ENCODE peak calls at places on chromosomes 12 and 14, in four cellular contexts. F, A, U and C are unnamed samples.

GRCh38 chr14:101372494-101372813 is 188.8 kb upstream of the DIO3 start:
- DNase-seq in A (no peak), F (no peak), U (no peak), C (no peak)

GRCh38 chr12:58502857-58503256 is 417.4 kb downstream of the LRIG3 start:
- DNase-seq in F (no peak), U (peak), A (no peak), C (no peak)

GRCh38 chr12:110546339-110546738 is 36.8 kb downstream of the PPTC7 start:
- DNase-seq in U (peak), A (no peak), F (peak), C (peak)

GRCh38 chr14:68975667-68976066 is 3.4 kb downstream of the ACTN1 start:
- DNase-seq in F (peak), A (no peak), U (peak), C (no peak)

GRCh38 chr12:321606-322326 is 59.1 kb upstream of the SLC6A13 start:
- DNase-seq in F (no peak), U (peak), A (no peak), C (peak)

GRCh38 chr12:94374124-94374523 is 85.5 kb downstream of the CEP83 start:
- DNase-seq in A (no peak), U (no peak), F (no peak), C (no peak)

GRCh38 chr12:67482751-67483661 is 165.5 kb upstream of the DYRK2 start:
- DNase-seq in U (no peak), F (no peak), A (peak), C (no peak)

GRCh38 chr14:100085451-100085850 is 20.2 kb downstream of the EVL start:
- DNase-seq in A (no peak), U (no peak), F (no peak), C (no peak)

GRCh38 chr14:23563473-23564180 is 4.0 kb downstream of the AP1G2 start:
- DNase-seq in F (no peak), A (no peak), U (no peak), C (no peak)

GRCh38 chr12:2323538-2324261 is 270.9 kb downstream of the CACNA1C start:
- DNase-seq in F (no peak), U (no peak), A (no peak), C (no peak)

GRCh38 chr14:30656190-30656632 is 34.1 kb downstream of the SCFD1 start:
- DNase-seq in A (no peak), U (peak), F (no peak), C (peak)

GRCh38 chr14:80164991-80165390 is 46.3 kb downstream of the DIO2 start:
- DNase-seq in U (no peak), F (no peak), A (no peak), C (no peak)

GRCh38 chr12:15629108-15629507 is 160.1 kb downstream of the EPS8 start:
- DNase-seq in F (no peak), U (peak), A (no peak), C (peak)

GRCh38 chr12:90909069-90909676 is 45.8 kb downstream of the CCER1 start:
- DNase-seq in A (no peak), F (peak), U (peak), C (peak)

GRCh38 chr12:14767617-14768016 is 35.7 kb downstream of the WBP11 start:
- DNase-seq in A (no peak), F (no peak), U (no peak), C (no peak)

GRCh38 chr14:85531594-85532391 is 1.8 kb downstream of the FLRT2 start:
- DNase-seq in U (peak), A (peak), F (peak), C (peak)

GRCh38 chr12:96979532-96979931 is 72.5 kb downstream of the NEDD1 start:
- DNase-seq in F (no peak), A (no peak), U (no peak), C (no peak)

GRCh38 chr12:90015228-90015627 is 306.6 kb upstream of the ATP2B1 start:
- DNase-seq in U (no peak), A (no peak), F (no peak), C (no peak)

GRCh38 chr14:65192686-65193085 is 90.4 kb upstream of the MAX start:
- DNase-seq in U (no peak), A (no peak), F (no peak), C (no peak)